ENCODE peak calls at places on chromosomes 13 and 19, in six cellular contexts. D is dorsolateral prefrontal cortex; T is tibial nerve; H is body of pancreas; C is astrocyte; Z is effector memory CD4-positive, alpha-beta T cell. N is an unnamed sample. For H3K27me3, the result is how much of the 10 kb centered on the place peaks cover.

GRCh38 chr13:98751397-98752110 is 918 bp downstream of the SLC15A1 start:
- DNase-seq in Z (no peak), H (peak), D (no peak), C (peak), T (no peak), N (no peak)

GRCh38 chr19:50723069-50723468 is at the start of gene CLEC11A:
- DNase-seq in C (no peak), H (no peak), Z (no peak), D (no peak), T (peak), N (no peak)

GRCh38 chr13:33508060-33508459 is 222.5 kb upstream of the STARD13 start:
- DNase-seq in T (no peak), H (no peak), Z (no peak), D (no peak), C (no peak), N (no peak)

GRCh38 chr13:30375436-30375835 is 46.9 kb upstream of the UBE2L5 start:
- DNase-seq in Z (no peak), C (no peak), D (no peak), H (no peak), T (no peak), N (no peak)

GRCh38 chr19:44571830-44572661 is 41.3 kb upstream of the IGSF23 start:
- DNase-seq in D (no peak), T (no peak), C (no peak), Z (no peak), H (no peak), N (no peak)

GRCh38 chr13:104442541-104442940 is 1376.3 kb upstream of the SLC10A2 start:
- DNase-seq in C (no peak), Z (no peak), H (no peak), T (no peak), D (no peak), N (no peak)

GRCh38 chr13:88601949-88602348 is 930.8 kb downstream of the SLITRK5 start:
- DNase-seq in C (no peak), Z (no peak), H (no peak), T (no peak), D (no peak), N (no peak)

GRCh38 chr19:34323433-34324204 is 41.4 kb upstream of the GPI start:
- DNase-seq in D (no peak), C (no peak), Z (no peak), H (no peak), T (no peak), N (no peak)

GRCh38 chr13:37187110-37187509 is 81.6 kb upstream of the CSNK1A1L start:
- DNase-seq in T (no peak), D (no peak), H (no peak), C (peak), Z (no peak), N (no peak)

GRCh38 chr13:83905641-83906040 is 23.4 kb upstream of the SLITRK1 start:
- DNase-seq in H (no peak), D (no peak), T (no peak), Z (no peak), C (no peak), N (no peak)

GRCh38 chr19:35797663-35798062 is 15.0 kb downstream of the PRODH2 start:
- DNase-seq in T (no peak), H (no peak), D (peak), C (no peak), Z (no peak), N (no peak)

GRCh38 chr13:75366380-75367280 is 115.3 kb downstream of the TBC1D4 start:
- DNase-seq in H (no peak), Z (no peak), D (no peak), T (no peak), C (no peak), N (no peak)

GRCh38 chr19:32380269-32380668 is 25.3 kb upstream of the DPY19L3 start:
- DNase-seq in C (no peak), T (no peak), H (no peak), Z (no peak), D (no peak), N (no peak)

GRCh38 chr13:18233783-18234299 is 947.8 kb downstream of the TUBA3C start:
- DNase-seq in T (no peak), H (no peak), Z (no peak), D (no peak), C (no peak), N (no peak)

GRCh38 chr13:23960566-23961156 is 63.4 kb upstream of the C1QTNF9B start:
- DNase-seq in T (peak), D (no peak), Z (no peak), C (no peak), H (no peak), N (peak)

GRCh38 chr19:50300051-50300450 is 29.1 kb downstream of the KCNC3 start:
- DNase-seq in D (no peak), T (no peak), C (no peak), H (no peak), Z (no peak), N (no peak)

GRCh38 chr19:15869109-15869555 is 28.7 kb downstream of the CYP4F2 start:
- DNase-seq in D (peak), T (peak), H (peak), C (no peak), Z (peak), N (peak)

GRCh38 chr19:41944336-41944735 is 14.8 kb downstream of the RABAC1 start:
- DNase-seq in Z (no peak), H (no peak), D (no peak), C (no peak), T (no peak), N (no peak)

GRCh38 chr13:102846261-102847015 is 606 bp downstream of the ERCC5 start:
- DNase-seq in H (peak), Z (peak), D (peak), T (no peak), C (peak), N (peak)

GRCh38 chr19:14161305-14161704 is 24.9 kb upstream of the ASF1B start:
- DNase-seq in C (no peak), Z (no peak), T (no peak), H (no peak), D (no peak), N (no peak)

GRCh38 chr19:54169149-54169731 is 3.7 kb downstream of the TMC4 start:
- DNase-seq in C (no peak), H (no peak), T (no peak), Z (no peak), D (no peak), N (no peak)

GRCh38 chr19:43553656-43554055 is 20.7 kb downstream of the ZNF575 start:
- DNase-seq in H (no peak), C (no peak), D (no peak), T (no peak), Z (no peak), N (peak)

GRCh38 chr19:49558591-49558990 is 21.8 kb downstream of the NOSIP start:
- DNase-seq in D (no peak), C (no peak), Z (no peak), H (no peak), T (no peak), N (no peak)

GRCh38 chr19:16359074-16359473 is 34.4 kb downstream of the KLF2 start:
- DNase-seq in T (no peak), D (no peak), C (no peak), H (no peak), Z (no peak), N (no peak)

GRCh38 chr13:101875717-101876393 is 423.4 kb downstream of the ITGBL1 start:
- DNase-seq in Z (no peak), T (peak), D (no peak), C (peak), H (no peak), N (no peak)

GRCh38 chr19:16527971-16528521 is 14.2 kb downstream of the CHERP start:
- DNase-seq in Z (peak), D (no peak), H (peak), C (no peak), T (no peak), N (peak)

GRCh38 chr13:104987621-104988020 is 1547.8 kb downstream of the EFNB2 start:
- DNase-seq in H (no peak), C (no peak), D (no peak), T (no peak), Z (no peak), N (no peak)

GRCh38 chr13:103810026-103810425 is 743.8 kb upstream of the SLC10A2 start:
- DNase-seq in Z (no peak), H (no peak), D (no peak), C (no peak), T (no peak), N (no peak)

GRCh38 chr19:51196181-51196580 is 28.7 kb upstream of the CD33 start:
- DNase-seq in H (no peak), Z (no peak), D (no peak), T (no peak), C (no peak), N (no peak)

GRCh38 chr13:24108615-24108965 is 51.9 kb upstream of the SPATA13 start:
- DNase-seq in Z (no peak), C (no peak), H (no peak), D (no peak), T (no peak), N (no peak)

GRCh38 chr13:42392706-42393572 is 121.0 kb downstream of the AKAP11 start:
- DNase-seq in H (no peak), T (no peak), Z (no peak), D (no peak), C (peak), N (no peak)

GRCh38 chr19:55251296-55252081 is 7.3 kb downstream of the PPP6R1 start:
- DNase-seq in Z (peak), C (peak), H (no peak), D (no peak), T (no peak), N (no peak)

GRCh38 chr19:16366433-16367268 is 42.0 kb downstream of the KLF2 start:
- DNase-seq in H (no peak), T (no peak), Z (peak), D (no peak), C (no peak), N (no peak)

GRCh38 chr19:50870417-50871089 is 2.7 kb upstream of the KLK2 start:
- DNase-seq in T (no peak), Z (no peak), D (no peak), H (peak), C (no peak), N (peak)

GRCh38 chr13:75324413-75324940 is 157.5 kb downstream of the TBC1D4 start:
- DNase-seq in D (no peak), Z (no peak), C (no peak), T (no peak), H (no peak), N (no peak)

GRCh38 chr19:28217064-28217463 is 995.9 kb downstream of the UQCRFS1 start:
- DNase-seq in C (no peak), Z (no peak), H (no peak), T (no peak), D (no peak), N (no peak)

GRCh38 chr19:39157275-39157996 is 31.9 kb downstream of the PAK4 start:
- DNase-seq in H (no peak), C (peak), Z (no peak), T (no peak), D (no peak), N (no peak)

GRCh38 chr19:3720533-3720917 is 12.3 kb downstream of the TJP3 start:
- DNase-seq in C (no peak), T (no peak), D (no peak), H (no peak), Z (no peak), N (no peak)
- H3K27me3 ChIP-seq in C (under half), T (half or more), D (under half), H (under half), Z (under half), N (under half)

GRCh38 chr19:5929646-5930045 is 15.6 kb downstream of the CAPS start:
- DNase-seq in H (no peak), Z (no peak), C (no peak), T (no peak), D (no peak), N (no peak)
- H3K27me3 ChIP-seq in H (under half), Z (under half), C (under half), T (under half), D (under half), N (under half)

GRCh38 chr13:20219585-20219984 is 12.5 kb downstream of the GJB6 start:
- DNase-seq in D (no peak), T (no peak), H (no peak), C (no peak), Z (no peak), N (no peak)
- H3K27me3 ChIP-seq in D (under half), T (under half), H (under half), C (under half), Z (under half), N (half or more)

GRCh38 chr19:30222428-30222873 is 149.7 kb upstream of the ZNF536 start:
- DNase-seq in H (peak), T (no peak), D (no peak), C (no peak), Z (no peak), N (no peak)
- H3K27me3 ChIP-seq in H (under half), T (under half), D (under half), C (under half), Z (under half), N (under half)

GRCh38 chr19:10516064-10516385 is 1.2 kb downstream of the S1PR5 start:
- DNase-seq in Z (no peak), D (no peak), H (no peak), C (no peak), T (no peak), N (no peak)

GRCh38 chr19:10517760-10518443 is 655 bp upstream of the S1PR5 start:
- DNase-seq in D (peak), T (no peak), H (no peak), Z (no peak), C (no peak), N (no peak)

GRCh38 chr19:10517361-10517759 is at the start of gene S1PR5:
- DNase-seq in T (no peak), C (no peak), Z (no peak), D (peak), H (peak), N (no peak)

GRCh38 chr19:10518444-10519361 is 1.5 kb upstream of the S1PR5 start:
- DNase-seq in C (no peak), Z (no peak), H (no peak), T (no peak), D (no peak), N (no peak)

GRCh38 chr19:10516671-10517286 is 468 bp downstream of the S1PR5 start:
- DNase-seq in D (no peak), C (no peak), H (no peak), T (no peak), Z (no peak), N (no peak)
- H3K27me3 ChIP-seq in D (under half), C (half or more), H (under half), T (half or more), Z (half or more), N (under half)

GRCh38 chr13:54593504-54593903 is 1564.9 kb downstream of the OLFM4 start:
- DNase-seq in Z (no peak), T (no peak), D (no peak), H (no peak), C (no peak), N (no peak)

DNA sequence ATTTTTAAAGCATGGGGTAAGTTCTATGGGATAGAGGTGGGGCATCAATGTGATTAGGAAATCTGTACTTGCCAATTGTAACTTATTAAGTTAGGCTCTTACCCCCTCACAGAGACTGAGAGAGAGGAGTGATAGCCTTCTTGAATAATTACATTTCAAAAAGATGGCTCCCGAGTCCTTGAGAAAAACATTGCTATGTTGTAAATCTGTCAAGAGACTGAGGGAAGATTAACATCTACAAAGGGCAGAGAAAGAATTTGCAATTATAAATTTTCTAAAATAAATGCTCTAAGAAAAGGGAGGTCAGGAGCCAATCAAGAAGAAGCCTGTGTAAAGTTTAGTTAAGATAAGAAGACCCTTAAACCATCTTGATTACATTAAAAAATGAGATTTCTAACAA is 1570.8 kb downstream of the OLFM4 start:
- DNase-seq in C (no peak), Z (no peak), H (no peak), T (no peak), D (no peak), N (no peak)
- H3K27me3 ChIP-seq in C (under half), Z (under half), H (under half), T (under half), D (under half), N (under half)

GRCh38 chr13:111482806-111483620 is 162.6 kb downstream of the TEX29 start:
- DNase-seq in T (no peak), Z (no peak), C (no peak), D (no peak), H (no peak), N (peak)

GRCh38 chr13:111482126-111482525 is 161.7 kb downstream of the TEX29 start:
- DNase-seq in D (no peak), H (no peak), C (no peak), Z (no peak), T (no peak), N (peak)

GRCh38 chr13:111484959-111485358 is 164.5 kb downstream of the TEX29 start:
- DNase-seq in Z (no peak), C (no peak), D (no peak), T (no peak), H (no peak), N (no peak)

GRCh38 chr13:111484129-111484925 is 163.9 kb downstream of the TEX29 start:
- DNase-seq in T (no peak), D (no peak), H (no peak), Z (no peak), C (no peak), N (peak)

GRCh38 chr13:111483621-111483987 is 163.2 kb downstream of the TEX29 start:
- DNase-seq in D (no peak), H (no peak), T (no peak), C (no peak), Z (no peak), N (peak)
- H3K27me3 ChIP-seq in D (under half), H (under half), T (under half), C (under half), Z (under half), N (half or more)

DNA sequence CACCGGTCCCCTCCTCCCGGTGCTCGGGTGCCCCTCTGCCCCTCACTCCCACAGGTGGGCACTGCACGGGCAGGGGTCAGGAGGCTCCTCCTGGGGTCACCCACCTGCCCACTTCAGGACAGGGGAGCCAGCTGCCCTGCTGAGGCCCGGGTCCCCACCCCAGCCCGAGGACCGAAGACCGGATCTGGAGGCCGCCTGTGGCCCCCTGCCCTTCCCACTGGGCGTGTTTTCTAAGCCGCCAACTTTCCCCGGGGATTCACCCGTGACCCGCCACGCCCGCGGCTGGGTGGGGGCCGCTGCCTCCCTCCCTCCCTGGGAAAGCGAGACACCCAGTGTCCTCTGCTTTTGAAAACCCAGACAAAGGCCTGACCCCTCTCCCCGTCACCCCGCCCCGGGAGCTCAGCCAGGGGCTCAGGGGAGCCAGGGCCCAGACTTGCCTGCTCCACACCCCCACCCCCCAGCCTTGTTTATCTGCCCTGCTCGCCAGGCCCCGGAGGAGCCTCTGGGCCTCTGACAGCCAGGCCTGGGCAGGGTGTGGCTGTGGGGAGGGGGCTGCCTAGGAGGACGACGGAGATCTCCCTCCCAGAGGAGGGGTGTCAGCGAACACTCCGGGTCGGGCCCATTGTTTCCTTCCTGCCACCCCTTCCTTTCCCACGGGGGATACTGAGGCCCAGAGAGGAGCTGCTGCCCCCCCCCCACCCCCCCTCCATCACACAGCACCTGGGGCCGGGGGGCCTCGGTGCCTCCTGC is 1.4 kb downstream of the PALM start:
- DNase-seq in H (no peak), Z (no peak), C (no peak), D (no peak), T (no peak), N (peak)
- H3K27me3 ChIP-seq in H (under half), Z (under half), C (under half), D (under half), T (under half), N (under half)

DNA sequence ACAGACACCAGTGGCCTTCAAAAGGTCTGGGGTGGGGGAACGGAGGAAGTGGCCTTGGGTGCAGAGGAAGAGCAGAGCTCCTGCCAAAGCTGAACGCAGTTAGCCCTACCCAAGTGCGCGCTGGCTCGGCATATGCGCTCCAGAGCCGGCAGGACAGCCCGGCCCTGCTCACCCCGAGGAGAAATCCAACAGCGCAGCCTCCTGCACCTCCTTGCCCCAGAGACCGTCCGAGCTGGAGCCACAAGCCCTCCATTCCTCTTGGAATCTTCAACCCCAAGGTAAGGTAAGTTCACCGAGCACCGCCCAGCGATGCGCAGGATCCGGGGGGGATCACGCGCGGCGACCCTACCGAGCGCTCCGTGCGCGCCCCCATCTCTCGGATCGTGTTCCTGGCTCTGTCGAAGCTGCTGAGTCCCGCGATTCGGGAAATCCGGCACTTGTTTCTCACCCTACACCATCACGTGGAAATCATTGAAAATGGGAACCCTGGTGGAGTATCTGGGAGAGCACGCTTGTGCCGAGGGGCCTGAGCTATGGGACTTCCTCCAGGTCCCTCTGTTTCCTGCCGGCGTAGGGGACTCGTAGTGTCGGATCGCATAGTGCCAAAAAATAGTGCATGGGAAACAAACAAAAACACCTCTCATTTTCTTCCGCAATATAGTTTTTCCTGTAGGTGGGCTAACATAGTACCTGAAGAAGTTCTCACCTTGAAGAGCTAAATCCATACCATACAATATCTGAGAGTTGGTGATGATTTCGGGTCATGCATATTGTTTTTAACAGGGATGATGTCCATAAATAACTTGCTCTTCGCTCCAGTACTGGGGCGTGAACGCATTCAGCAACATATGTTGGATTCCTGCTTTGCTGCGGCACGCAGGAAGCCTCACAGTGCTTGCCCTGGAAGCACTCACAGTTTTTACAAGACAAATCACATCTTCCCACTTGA is 9.3 kb downstream of the PDX1 start:
- DNase-seq in H (no peak), T (no peak), Z (no peak), D (no peak), C (no peak), N (no peak)
- H3K27me3 ChIP-seq in H (under half), T (half or more), Z (under half), D (half or more), C (half or more), N (half or more)